ENCODE peak calls at places on chromosome 15, in seven cellular contexts. I is activated CD8-positive, alpha-beta memory T cell treated with anti-CD3 and anti-CD28 coated beads, Interleukin-2, amount 50 U/mL, for 48 hours; H is NB4; L is mesendoderm; S is Peyer's patch; W is hypothalamus; B is kidney tubule cell. Y is an unnamed sample.

GRCh38 chr15:71448688-71449114 is 333.4 kb downstream of the THSD4 start:
- DNase-seq in I (no peak), H (peak), L (peak), S (peak), W (no peak), B (peak), Y (peak)

GRCh38 chr15:44999105-44999504 is 23.9 kb upstream of the SORD start:
- DNase-seq in I (no peak), H (no peak), L (no peak), S (no peak), W (no peak), B (no peak), Y (no peak)

GRCh38 chr15:38029741-38030140 is 95.3 kb downstream of the TMCO5A start:
- DNase-seq in I (no peak), H (no peak), L (no peak), S (no peak), W (no peak), B (no peak), Y (no peak)

GRCh38 chr15:64938192-64938591 is 26.5 kb downstream of the ANKDD1A start:
- DNase-seq in I (no peak), H (no peak), L (peak), S (no peak), W (no peak), B (peak), Y (peak)

GRCh38 chr15:75647370-75648155 is at the start of gene SNX33:
- DNase-seq in I (peak), H (peak), L (peak), S (peak), W (peak), B (peak), Y (peak)

GRCh38 chr15:33298631-33299030 is 12.1 kb upstream of the RYR3 start:
- DNase-seq in I (no peak), H (no peak), L (peak), S (no peak), W (no peak), B (peak), Y (peak)

GRCh38 chr15:64112077-64112772 is 16.4 kb downstream of the SNX1 start:
- DNase-seq in I (no peak), H (no peak), L (no peak), S (no peak), W (no peak), B (no peak), Y (no peak)

GRCh38 chr15:34122771-34123183 is 20.9 kb downstream of the PGBD4 start:
- DNase-seq in I (no peak), H (no peak), L (no peak), S (no peak), W (no peak), B (peak), Y (peak)

GRCh38 chr15:74723754-74724334 is 1.5 kb downstream of the CYP1A1 start:
- DNase-seq in I (no peak), H (peak), L (peak), S (no peak), W (no peak), B (peak), Y (peak)

GRCh38 chr15:30059771-30060170 is 23.0 kb upstream of the GOLGA8J start:
- DNase-seq in I (no peak), H (no peak), L (no peak), S (no peak), W (no peak), B (no peak), Y (no peak)

GRCh38 chr15:92667291-92667904 is 11.8 kb upstream of the FAM174B start:
- DNase-seq in I (no peak), H (no peak), L (peak), S (no peak), W (no peak), B (no peak), Y (peak)

GRCh38 chr15:59457103-59457502 is 19.1 kb downstream of the FAM81A start:
- DNase-seq in I (no peak), H (no peak), L (no peak), S (no peak), W (no peak), B (no peak), Y (no peak)

GRCh38 chr15:55170361-55170760 is 26.4 kb downstream of the RSL24D1 start:
- DNase-seq in I (no peak), H (no peak), L (no peak), S (no peak), W (no peak), B (peak), Y (no peak)

GRCh38 chr15:51267047-51267713 is 71.2 kb downstream of the CYP19A1 start:
- DNase-seq in I (no peak), H (peak), L (no peak), S (no peak), W (no peak), B (peak), Y (no peak)

GRCh38 chr15:28885630-28886430 is at the start of gene APBA2:
- DNase-seq in I (peak), H (peak), L (peak), S (no peak), W (no peak), B (peak), Y (peak)

GRCh38 chr15:61661791-61662190 is 398.5 kb downstream of the VPS13C start:
- DNase-seq in I (no peak), H (no peak), L (no peak), S (no peak), W (no peak), B (no peak), Y (no peak)

GRCh38 chr15:28184166-28184565 is 85.1 kb upstream of the OCA2 start:
- DNase-seq in I (no peak), H (no peak), L (no peak), S (no peak), W (no peak), B (no peak), Y (no peak)

GRCh38 chr15:65789759-65790158 is 2.3 kb downstream of the DENND4A start:
- DNase-seq in I (no peak), H (no peak), L (no peak), S (no peak), W (no peak), B (no peak), Y (no peak)

GRCh38 chr15:50876989-50877360 is 31.5 kb upstream of the AP4E1 start:
- DNase-seq in I (peak), H (peak), L (peak), S (peak), W (peak), B (peak), Y (peak)

GRCh38 chr15:92519709-92520108 is 126.0 kb downstream of the ST8SIA2 start:
- DNase-seq in I (no peak), H (no peak), L (no peak), S (no peak), W (no peak), B (no peak), Y (no peak)

GRCh38 chr15:83250766-83251165 is 33.7 kb downstream of the BNC1 start:
- DNase-seq in I (no peak), H (no peak), L (no peak), S (no peak), W (no peak), B (no peak), Y (no peak)

GRCh38 chr15:33243393-33243792 is 48.9 kb upstream of the FMN1 start:
- DNase-seq in I (no peak), H (no peak), L (no peak), S (no peak), W (no peak), B (peak), Y (no peak)

GRCh38 chr15:65981837-65982696 is 112.8 kb downstream of the RAB11A start:
- DNase-seq in I (peak), H (peak), L (peak), S (peak), W (no peak), B (peak), Y (no peak)

GRCh38 chr15:92817339-92817886 is 82.7 kb upstream of the CHD2 start:
- DNase-seq in I (no peak), H (peak), L (no peak), S (peak), W (no peak), B (no peak), Y (no peak)

GRCh38 chr15:80662756-80663553 is 32.2 kb upstream of the ABHD17C start:
- DNase-seq in I (no peak), H (no peak), L (peak), S (peak), W (no peak), B (peak), Y (no peak)

GRCh38 chr15:43828061-43828657 is 1.4 kb downstream of the WDR76 start:
- DNase-seq in I (no peak), H (peak), L (no peak), S (no peak), W (no peak), B (peak), Y (no peak)

GRCh38 chr15:52326758-52327157 is 31.2 kb upstream of the MYO5C start:
- DNase-seq in I (no peak), H (no peak), L (no peak), S (no peak), W (no peak), B (peak), Y (no peak)

GRCh38 chr15:68032672-68033071 is 21.4 kb upstream of the PIAS1 start:
- DNase-seq in I (no peak), H (peak), L (no peak), S (no peak), W (no peak), B (no peak), Y (no peak)

GRCh38 chr15:40346579-40347558 is 4.0 kb upstream of the PHGR1 start:
- DNase-seq in I (no peak), H (no peak), L (no peak), S (peak), W (no peak), B (no peak), Y (no peak)

GRCh38 chr15:27272446-27272845 is 301.5 kb downstream of the GABRG3 start:
- DNase-seq in I (no peak), H (no peak), L (no peak), S (no peak), W (no peak), B (peak), Y (no peak)

GRCh38 chr15:100569406-100569805 is 32.6 kb downstream of the LINS1 start:
- DNase-seq in I (no peak), H (no peak), L (no peak), S (no peak), W (no peak), B (no peak), Y (no peak)

GRCh38 chr15:58760385-58761009 is 10.6 kb upstream of the MINDY2 start:
- DNase-seq in I (no peak), H (peak), L (peak), S (no peak), W (no peak), B (no peak), Y (no peak)

GRCh38 chr15:40100133-40100946 is 8.3 kb downstream of the BMF start:
- DNase-seq in I (no peak), H (peak), L (no peak), S (no peak), W (no peak), B (no peak), Y (no peak)

GRCh38 chr15:76439542-76439941 is 103.0 kb downstream of the ISL2 start:
- DNase-seq in I (no peak), H (no peak), L (peak), S (no peak), W (no peak), B (peak), Y (no peak)

GRCh38 chr15:51307811-51308210 is 30.6 kb downstream of the CYP19A1 start:
- DNase-seq in I (no peak), H (no peak), L (no peak), S (no peak), W (no peak), B (no peak), Y (no peak)

GRCh38 chr15:67080118-67080899 is 14.9 kb downstream of the SMAD3 start:
- DNase-seq in I (no peak), H (no peak), L (no peak), S (no peak), W (no peak), B (peak), Y (no peak)